ENCODE peak calls at places on chromosomes 11 and 22, in ten cellular contexts. G is RWPE1, P is adrenal gland, L is progenitor cell of endocrine pancreas, N is foreskin fibroblast, I is heart left ventricle, F is AG09309, E is Peyer's patch, W is vagina, X is fibroblast of lung. J is an unnamed sample.

GRCh38 chr11:10205928-10206327 is 88.1 kb downstream of the SBF2 start:
- DNase-seq in G (no peak), P (no peak), L (no peak), N (no peak), I (no peak), F (no peak), E (no peak), W (no peak), X (no peak), J (no peak)

GRCh38 chr11:57345555-57346151 is 7.5 kb downstream of the P2RX3 start:
- DNase-seq in G (peak; percentile 90), P (peak; percentile 82), L (peak; percentile 68), N (peak; percentile 81), I (peak; percentile 71), F (no peak), E (peak; percentile 73), W (no peak), X (peak; percentile 44), J (no peak)

GRCh38 chr22:28799834-28800307 is 498 bp downstream of the XBP1 start:
- DNase-seq in G (peak; percentile 41), P (peak; percentile 77), L (peak; percentile 11), N (peak; percentile 81), I (peak; percentile 77), F (peak; percentile 17), E (peak; percentile 84), W (no peak), X (peak; percentile 55), J (peak; percentile 49)

GRCh38 chr22:46626911-46627805 is 7.0 kb downstream of the GRAMD4 start:
- DNase-seq in G (peak; percentile 82), P (no peak), L (no peak), N (no peak), I (no peak), F (no peak), E (no peak), W (no peak), X (no peak), J (no peak)

GRCh38 chr11:66595245-66595904 is 2.4 kb downstream of the CCS start:
- DNase-seq in G (no peak), P (peak; percentile 42), L (no peak), N (no peak), I (peak; percentile 65), F (no peak), E (no peak), W (no peak), X (peak; percentile 57), J (no peak)

GRCh38 chr11:62804310-62805043 is 763 bp downstream of the NXF1 start:
- DNase-seq in G (no peak), P (peak; percentile 53), L (no peak), N (peak; percentile 60), I (no peak), F (no peak), E (no peak), W (no peak), X (peak; percentile 54), J (no peak)

GRCh38 chr11:77823775-77824174 is 2.8 kb downstream of the AAMDC start:
- DNase-seq in G (no peak), P (peak; percentile 29), L (no peak), N (peak; percentile 34), I (no peak), F (no peak), E (no peak), W (no peak), X (peak; percentile 47), J (no peak)

GRCh38 chr11:108788565-108789199 is 123.8 kb downstream of the DDX10 start:
- DNase-seq in G (no peak), P (peak; percentile 40), L (no peak), N (peak; percentile 71), I (peak; percentile 9), F (peak; percentile 18), E (no peak), W (no peak), X (peak; percentile 48), J (no peak)

GRCh38 chr22:37245740-37246139 is 1.7 kb upstream of the RAC2 start:
- DNase-seq in G (no peak), P (no peak), L (no peak), N (peak; percentile 41), I (no peak), F (no peak), E (no peak), W (no peak), X (no peak), J (no peak)

DNA sequence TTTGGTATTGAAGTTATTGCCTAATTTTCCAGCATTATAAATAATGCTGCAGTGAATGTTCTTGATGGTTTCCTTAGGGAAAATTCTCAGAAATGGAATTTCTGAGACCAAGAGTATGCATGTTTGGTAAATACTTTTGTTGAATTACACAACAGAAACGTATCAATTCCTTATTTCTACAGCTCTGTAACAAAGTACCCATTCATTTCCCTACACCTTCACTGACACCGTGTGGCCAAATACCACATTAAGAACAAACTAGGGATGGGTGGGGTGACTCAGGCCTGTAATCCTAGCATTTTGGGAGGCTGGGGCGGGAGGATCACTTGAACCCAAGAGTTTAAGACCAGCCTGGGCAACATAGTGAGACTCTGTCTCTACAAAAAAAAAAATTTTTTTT is 21.8 kb downstream of the MCAM start:
- DNase-seq in G (no peak), P (no peak), L (no peak), N (peak; percentile 19), I (no peak), F (no peak), E (no peak), W (no peak), X (no peak), J (no peak)
- TF ChIP-seq CTCF in G (no peak), P (no peak), L (no peak), N (no peak), I (no peak), F (no peak), E (no peak), W (no peak), X (no peak), J (no peak)

GRCh38 chr11:114399490-114399889 is 821 bp downstream of the C11orf71 start:
- DNase-seq in G (no peak), P (no peak), L (no peak), N (no peak), I (no peak), F (no peak), E (no peak), W (no peak), X (no peak), J (no peak)

GRCh38 chr11:114398303-114398920 is 1.9 kb downstream of the C11orf71 start:
- DNase-seq in G (no peak), P (no peak), L (no peak), N (no peak), I (no peak), F (no peak), E (no peak), W (no peak), X (peak; percentile 26), J (no peak)

GRCh38 chr11:114392735-114393667 is 7.3 kb downstream of the C11orf71 start:
- DNase-seq in G (no peak), P (no peak), L (no peak), N (no peak), I (no peak), F (no peak), E (no peak), W (no peak), X (no peak), J (no peak)

GRCh38 chr11:114397349-114397982 is 2.8 kb downstream of the C11orf71 start:
- DNase-seq in G (no peak), P (no peak), L (no peak), N (peak; percentile 26), I (no peak), F (no peak), E (no peak), W (no peak), X (no peak), J (no peak)

GRCh38 chr11:114395776-114396175 is 4.5 kb downstream of the C11orf71 start:
- DNase-seq in G (peak; percentile 8), P (no peak), L (no peak), N (peak; percentile 31), I (no peak), F (no peak), E (no peak), W (no peak), X (no peak), J (no peak)
- TF ChIP-seq CTCF in G (no peak), P (no peak), L (peak; percentile 19), N (peak; percentile 42), I (no peak), F (peak; percentile 48), E (no peak), W (no peak), X (peak; percentile 17), J (no peak)

GRCh38 chr11:106222626-106223025 is 145.2 kb downstream of the AASDHPPT start:
- DNase-seq in G (no peak), P (no peak), L (no peak), N (no peak), I (no peak), F (no peak), E (no peak), W (no peak), X (peak; percentile 18), J (no peak)
- TF ChIP-seq CTCF in G (no peak), P (no peak), L (no peak), N (no peak), I (no peak), F (no peak), E (no peak), W (no peak), X (no peak), J (no peak)

GRCh38 chr11:113111156-113111555 is 149.9 kb downstream of the NCAM1 start:
- DNase-seq in G (no peak), P (no peak), L (no peak), N (no peak), I (no peak), F (no peak), E (no peak), W (no peak), X (no peak), J (no peak)

GRCh38 chr11:113110046-113110445 is 148.8 kb downstream of the NCAM1 start:
- DNase-seq in G (no peak), P (no peak), L (no peak), N (no peak), I (no peak), F (no peak), E (no peak), W (no peak), X (no peak), J (no peak)

GRCh38 chr11:113118104-113118503 is 156.9 kb downstream of the NCAM1 start:
- DNase-seq in G (no peak), P (no peak), L (no peak), N (no peak), I (no peak), F (no peak), E (no peak), W (no peak), X (no peak), J (no peak)

GRCh38 chr11:113113801-113114451 is 152.7 kb downstream of the NCAM1 start:
- DNase-seq in G (no peak), P (no peak), L (no peak), N (no peak), I (no peak), F (no peak), E (no peak), W (no peak), X (no peak), J (no peak)

DNA sequence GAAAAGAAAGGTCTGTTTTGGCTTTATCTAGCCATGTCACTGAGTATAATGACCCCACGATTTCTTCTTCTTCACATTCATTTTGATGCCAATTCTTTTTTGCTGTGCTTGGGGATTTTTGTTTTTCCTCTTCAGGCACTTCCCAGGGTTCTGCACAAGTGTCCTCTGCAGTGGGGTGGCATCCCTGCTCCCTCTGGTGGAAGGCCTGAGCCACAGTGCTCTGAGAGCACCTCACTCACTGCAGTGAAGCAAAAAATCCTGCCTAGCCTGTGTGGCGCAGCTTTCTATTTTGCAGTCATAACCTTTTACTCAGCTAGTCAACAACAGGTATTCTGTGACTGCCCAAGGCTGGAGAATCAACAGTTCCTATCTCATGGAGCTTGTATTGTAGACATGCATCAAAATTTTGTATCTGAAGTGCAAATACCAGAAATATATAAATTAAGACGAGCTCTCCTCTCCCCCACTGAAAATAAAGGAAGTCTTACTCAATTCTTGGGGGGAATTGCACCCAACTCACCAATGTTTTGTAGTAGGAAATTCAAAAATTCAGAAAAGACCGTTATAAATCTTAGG is 153.3 kb downstream of the NCAM1 start:
- DNase-seq in G (peak; percentile 42), P (peak; percentile 66), L (peak; percentile 35), N (peak; percentile 64), I (peak; percentile 49), F (peak; percentile 20), E (no peak), W (no peak), X (peak; percentile 46), J (no peak)
- TF ChIP-seq CTCF in G (peak; percentile 71), P (peak; percentile 89), L (peak; percentile 77), N (peak; percentile 90), I (peak; percentile 72), F (peak; percentile 82), E (peak; percentile 9), W (peak; percentile 70), X (peak; percentile 70), J (peak; percentile 31)